ENCODE peak calls at places on chromosome 11, in nine cellular contexts. One of them, this sample, is unnamed.
A peak's percentile ranks its signal among the peaks of the same experiment; 100 is the strongest.

GRCh38 chr11:25816411-25816810 is 515.5 kb upstream of the ANO3 start:
- DNase-seq in M059J: no peak
- DNase-seq in IMR-90: no peak
- DNase-seq in mesendoderm: no peak
- DNase-seq in GM23248: no peak
- DNase-seq in CD4-positive, alpha-beta T cell: no peak
- DNase-seq in transverse colon: no peak
- DNase-seq in NCI-H526: no peak
- DNase-seq in activated CD4-positive, alpha-beta T cell treated with anti-CD3 and anti-CD28 coated beads, Interleukin-2, amount 10 ng/mL, durations not matched to agents 7 days and 5 days: no peak
- DNase-seq in this sample: no peak

GRCh38 chr11:66082936-66083698 is 13.0 kb downstream of the PACS1 start:
- DNase-seq in transverse colon: no peak
- DNase-seq in IMR-90: no peak
- DNase-seq in GM23248: no peak
- DNase-seq in CD4-positive, alpha-beta T cell: no peak
- DNase-seq in mesendoderm: no peak
- DNase-seq in M059J: peak; percentile 49
- DNase-seq in activated CD4-positive, alpha-beta T cell treated with anti-CD3 and anti-CD28 coated beads, Interleukin-2, amount 10 ng/mL, durations not matched to agents 7 days and 5 days: no peak
- DNase-seq in NCI-H526: peak; percentile 52
- DNase-seq in this sample: peak; percentile 64

GRCh38 chr11:16862733-16863132 is 124.3 kb downstream of the C11orf58 start:
- DNase-seq in GM23248: peak; percentile 11
- DNase-seq in CD4-positive, alpha-beta T cell: no peak
- DNase-seq in transverse colon: no peak
- DNase-seq in NCI-H526: no peak
- DNase-seq in mesendoderm: no peak
- DNase-seq in activated CD4-positive, alpha-beta T cell treated with anti-CD3 and anti-CD28 coated beads, Interleukin-2, amount 10 ng/mL, durations not matched to agents 7 days and 5 days: no peak
- DNase-seq in M059J: peak; percentile 55
- DNase-seq in IMR-90: no peak
- DNase-seq in this sample: no peak

GRCh38 chr11:62796281-62796680 is 4.5 kb upstream of the TMEM223 start:
- DNase-seq in transverse colon: no peak
- DNase-seq in NCI-H526: no peak
- DNase-seq in activated CD4-positive, alpha-beta T cell treated with anti-CD3 and anti-CD28 coated beads, Interleukin-2, amount 10 ng/mL, durations not matched to agents 7 days and 5 days: no peak
- DNase-seq in IMR-90: no peak
- DNase-seq in CD4-positive, alpha-beta T cell: no peak
- DNase-seq in GM23248: no peak
- DNase-seq in M059J: no peak
- DNase-seq in mesendoderm: peak; percentile 63
- DNase-seq in this sample: no peak

GRCh38 chr11:13053255-13053917 is 44.3 kb downstream of the RASSF10 start:
- DNase-seq in transverse colon: no peak
- DNase-seq in GM23248: peak; percentile 38
- DNase-seq in activated CD4-positive, alpha-beta T cell treated with anti-CD3 and anti-CD28 coated beads, Interleukin-2, amount 10 ng/mL, durations not matched to agents 7 days and 5 days: no peak
- DNase-seq in NCI-H526: no peak
- DNase-seq in mesendoderm: peak; percentile 23
- DNase-seq in M059J: peak; percentile 42
- DNase-seq in IMR-90: no peak
- DNase-seq in CD4-positive, alpha-beta T cell: no peak
- DNase-seq in this sample: no peak

GRCh38 chr11:102807921-102808320 is 10.0 kb upstream of the MMP1 start:
- DNase-seq in CD4-positive, alpha-beta T cell: no peak
- DNase-seq in M059J: no peak
- DNase-seq in IMR-90: peak; percentile 19
- DNase-seq in activated CD4-positive, alpha-beta T cell treated with anti-CD3 and anti-CD28 coated beads, Interleukin-2, amount 10 ng/mL, durations not matched to agents 7 days and 5 days: no peak
- DNase-seq in GM23248: peak; percentile 27
- DNase-seq in NCI-H526: peak; percentile 58
- DNase-seq in transverse colon: no peak
- DNase-seq in mesendoderm: peak; percentile 92
- DNase-seq in this sample: no peak

GRCh38 chr11:116885951-116886629 is 48.7 kb upstream of the APOA1 start:
- DNase-seq in GM23248: peak; percentile 68
- DNase-seq in mesendoderm: no peak
- DNase-seq in CD4-positive, alpha-beta T cell: no peak
- DNase-seq in NCI-H526: no peak
- DNase-seq in IMR-90: peak; percentile 85
- DNase-seq in activated CD4-positive, alpha-beta T cell treated with anti-CD3 and anti-CD28 coated beads, Interleukin-2, amount 10 ng/mL, durations not matched to agents 7 days and 5 days: no peak
- DNase-seq in M059J: peak; percentile 11
- DNase-seq in transverse colon: no peak
- DNase-seq in this sample: peak; percentile 44

GRCh38 chr11:96155627-96156378 is 187.2 kb downstream of the MAML2 start:
- DNase-seq in GM23248: peak; percentile 98
- DNase-seq in activated CD4-positive, alpha-beta T cell treated with anti-CD3 and anti-CD28 coated beads, Interleukin-2, amount 10 ng/mL, durations not matched to agents 7 days and 5 days: no peak
- DNase-seq in M059J: peak; percentile 98
- DNase-seq in mesendoderm: peak; percentile 86
- DNase-seq in IMR-90: peak; percentile 97
- DNase-seq in NCI-H526: no peak
- DNase-seq in transverse colon: peak; percentile 61
- DNase-seq in CD4-positive, alpha-beta T cell: no peak
- DNase-seq in this sample: peak; percentile 98

GRCh38 chr11:20631525-20632168 is 32.2 kb downstream of the SLC6A5 start:
- DNase-seq in NCI-H526: no peak
- DNase-seq in mesendoderm: peak; percentile 78
- DNase-seq in CD4-positive, alpha-beta T cell: no peak
- DNase-seq in transverse colon: no peak
- DNase-seq in IMR-90: no peak
- DNase-seq in M059J: no peak
- DNase-seq in GM23248: no peak
- DNase-seq in activated CD4-positive, alpha-beta T cell treated with anti-CD3 and anti-CD28 coated beads, Interleukin-2, amount 10 ng/mL, durations not matched to agents 7 days and 5 days: no peak
- DNase-seq in this sample: no peak